ENCODE peak calls at places on chromosomes 12 and 14, in eight cellular contexts. T is skeletal muscle cell; Y is ELF-1; B is AG20443; D is activated effector memory CD4-positive, alpha-beta T cell treated with Interleukin-2 at 50 U/mL for 16 hours; A is central memory CD4-positive, alpha-beta T cell; J is Kasumi-1; G is hypothalamus. R is an unnamed sample.

GRCh38 chr14:50820786-50821185 is 10.2 kb downstream of the NIN start:
- DNase-seq in A (no peak), Y (no peak), G (no peak), B (no peak), D (no peak), T (no peak), J (peak), R (peak)

GRCh38 chr12:81758421-81759214 is 532 bp downstream of the PPFIA2 start:
- DNase-seq in T (no peak), J (no peak), D (no peak), G (peak), B (peak), Y (peak), A (peak), R (no peak)

GRCh38 chr12:131452444-131452860 is 258.4 kb upstream of the SFSWAP start:
- DNase-seq in A (no peak), Y (peak), T (no peak), D (no peak), B (no peak), J (peak), G (no peak), R (no peak)

GRCh38 chr14:55126932-55127490 is 2.0 kb upstream of the LGALS3 start:
- DNase-seq in G (no peak), J (no peak), A (no peak), Y (no peak), D (no peak), B (no peak), T (no peak), R (peak)

GRCh38 chr12:79452906-79453305 is 237.9 kb downstream of the PAWR start:
- DNase-seq in B (no peak), G (no peak), J (no peak), Y (peak), D (no peak), A (no peak), T (no peak), R (no peak)

GRCh38 chr12:47238665-47239064 is 158.9 kb upstream of the AMIGO2 start:
- DNase-seq in T (peak), A (no peak), Y (no peak), D (no peak), G (no peak), J (no peak), B (no peak), R (no peak)

GRCh38 chr14:71668186-71668912 is 263.9 kb upstream of the RGS6 start:
- DNase-seq in J (no peak), Y (no peak), T (no peak), B (no peak), A (no peak), G (no peak), D (no peak), R (no peak)

GRCh38 chr14:24367506-24368214 is at the start of gene NFATC4:
- DNase-seq in J (no peak), D (no peak), G (peak), Y (peak), A (peak), T (peak), B (peak), R (no peak)

GRCh38 chr14:77579065-77579464 is 37.4 kb downstream of the SPTLC2 start:
- DNase-seq in J (no peak), T (no peak), B (peak), D (no peak), G (no peak), A (no peak), Y (no peak), R (no peak)

GRCh38 chr14:102554835-102555819 is 37.3 kb upstream of the RCOR1 start:
- DNase-seq in B (peak), G (peak), Y (peak), A (peak), T (no peak), J (no peak), D (peak), R (no peak)

GRCh38 chr14:103629503-103630121 is 601 bp downstream of the KLC1 start:
- DNase-seq in J (peak), D (peak), Y (peak), B (peak), T (no peak), G (peak), A (peak), R (no peak)

GRCh38 chr12:28099862-28100261 is 90.4 kb upstream of the CCDC91 start:
- DNase-seq in B (no peak), T (no peak), Y (no peak), D (no peak), G (no peak), A (no peak), J (no peak), R (no peak)

R was measured in GF-D8.